ENCODE peak calls at places on chromosomes 5 and 9, in four cellular contexts. T, L, Q and B are unnamed samples.

GRCh38 chr9:113909421-113909820 is 33.3 kb downstream of the ZNF618 start:
- DNase-seq in Q (no peak), L (no peak), T (no peak), B (no peak)

GRCh38 chr9:32577316-32577715 is 4.4 kb upstream of the NDUFB6 start:
- DNase-seq in T (no peak), L (no peak), Q (no peak), B (no peak)

GRCh38 chr9:133351908-133352634 is 4.1 kb downstream of the RPL7A start:
- DNase-seq in Q (peak), L (no peak), T (peak), B (no peak)

GRCh38 chr5:138989720-138990119 is 114.6 kb upstream of the LRRTM2 start:
- DNase-seq in T (no peak), Q (no peak), L (no peak), B (no peak)

GRCh38 chr5:34016750-34017149 is 8.9 kb upstream of the AMACR start:
- DNase-seq in Q (no peak), L (no peak), T (no peak), B (no peak)

GRCh38 chr5:88829053-88829452 is 53.9 kb downstream of the MEF2C start:
- DNase-seq in T (no peak), L (no peak), Q (no peak), B (peak)

GRCh38 chr9:38680827-38681226 is 39.1 kb downstream of the FAM240B start:
- DNase-seq in Q (no peak), T (no peak), L (no peak), B (no peak)

GRCh38 chr5:172452398-172453205 is 1.7 kb downstream of the SH3PXD2B start:
- DNase-seq in L (no peak), T (no peak), Q (peak), B (no peak)

GRCh38 chr9:37486616-37487544 is 1.1 kb downstream of the POLR1E start:
- DNase-seq in L (no peak), T (no peak), Q (peak), B (no peak)

GRCh38 chr9:87662808-87663528 is 63.0 kb upstream of the CTSL start:
- DNase-seq in T (peak), L (no peak), Q (peak), B (peak)

GRCh38 chr9:81414836-81415235 is 274.5 kb downstream of the TLE1 start:
- DNase-seq in Q (no peak), T (no peak), L (no peak), B (no peak)

GRCh38 chr9:71681708-71682268 is 86.5 kb downstream of the CEMIP2 start:
- DNase-seq in L (no peak), T (peak), Q (no peak), B (no peak)

GRCh38 chr5:173308226-173308625 is 20.0 kb downstream of the STC2 start:
- DNase-seq in Q (no peak), L (no peak), T (no peak), B (no peak)

GRCh38 chr9:101718176-101718575 is 20.3 kb downstream of the GRIN3A start:
- DNase-seq in T (no peak), L (no peak), Q (no peak), B (no peak)

GRCh38 chr5:164358531-164359259 is 853.3 kb downstream of the MAT2B start:
- DNase-seq in Q (no peak), L (no peak), T (no peak), B (no peak)

GRCh38 chr9:129344623-129345495 is 166.8 kb upstream of the IER5L start:
- DNase-seq in T (no peak), Q (no peak), L (no peak), B (peak)

GRCh38 chr5:107389769-107390168 is 281.0 kb downstream of the EFNA5 start:
- DNase-seq in L (peak), Q (no peak), T (no peak), B (peak)

GRCh38 chr9:83106772-83107171 is 43.8 kb upstream of the RASEF start:
- DNase-seq in T (no peak), Q (no peak), L (no peak), B (no peak)

GRCh38 chr5:123207321-123207645 is 118.2 kb downstream of the PRDM6 start:
- DNase-seq in L (no peak), Q (no peak), T (no peak), B (no peak)

GRCh38 chr9:91186311-91187101 is 175.2 kb downstream of the AUH start:
- DNase-seq in L (no peak), Q (no peak), T (no peak), B (no peak)

GRCh38 chr9:96137666-96138429 is 164.1 kb downstream of the HSD17B3 start:
- DNase-seq in T (no peak), Q (no peak), L (no peak), B (no peak)
- TF ChIP-seq REST in T (no peak), Q (no peak), L (no peak), B (no peak)

GRCh38 chr5:57171818-57172465 is 1.9 kb upstream of the GPBP1 start:
- DNase-seq in Q (no peak), T (no peak), L (no peak), B (no peak)

GRCh38 chr5:57173318-57174127 is at the start of gene GPBP1:
- DNase-seq in Q (peak), T (peak), L (peak), B (peak)

GRCh38 chr5:57173026-57173317 is 887 bp upstream of the GPBP1 start:
- DNase-seq in Q (no peak), T (no peak), L (no peak), B (no peak)

GRCh38 chr5:57174128-57174849 is 430 bp downstream of the GPBP1 start:
- DNase-seq in T (no peak), L (no peak), Q (no peak), B (no peak)

GRCh38 chr5:57172466-57172961 is 1.3 kb upstream of the GPBP1 start:
- DNase-seq in Q (peak), T (no peak), L (no peak), B (no peak)
- H3K27ac ChIP-seq in Q (peak), T (peak), L (peak), B (peak)

GRCh38 chr5:102536323-102536928 is 37.6 kb upstream of the SLCO6A1 start:
- DNase-seq in L (no peak), T (no peak), Q (peak), B (no peak)
- TF ChIP-seq CTCF in L (peak), T (peak), Q (peak), B (no peak)

GRCh38 chr9:92669527-92669889 is 423 bp downstream of the IPPK start:
- DNase-seq in L (no peak), Q (peak), T (peak), B (peak)

GRCh38 chr9:92666912-92667532 is 2.9 kb downstream of the IPPK start:
- DNase-seq in L (no peak), Q (no peak), T (no peak), B (no peak)

GRCh38 chr9:92671323-92671722 is 1.4 kb upstream of the IPPK start:
- DNase-seq in L (no peak), T (peak), Q (no peak), B (no peak)

GRCh38 chr9:92668746-92669526 is 995 bp downstream of the IPPK start:
- DNase-seq in T (peak), Q (peak), L (no peak), B (no peak)

GRCh38 chr9:92669890-92670708 is at the start of gene IPPK:
- DNase-seq in L (peak), T (peak), Q (peak), B (peak)
- TF ChIP-seq REST in L (peak), T (peak), Q (peak), B (no peak)

DNA sequence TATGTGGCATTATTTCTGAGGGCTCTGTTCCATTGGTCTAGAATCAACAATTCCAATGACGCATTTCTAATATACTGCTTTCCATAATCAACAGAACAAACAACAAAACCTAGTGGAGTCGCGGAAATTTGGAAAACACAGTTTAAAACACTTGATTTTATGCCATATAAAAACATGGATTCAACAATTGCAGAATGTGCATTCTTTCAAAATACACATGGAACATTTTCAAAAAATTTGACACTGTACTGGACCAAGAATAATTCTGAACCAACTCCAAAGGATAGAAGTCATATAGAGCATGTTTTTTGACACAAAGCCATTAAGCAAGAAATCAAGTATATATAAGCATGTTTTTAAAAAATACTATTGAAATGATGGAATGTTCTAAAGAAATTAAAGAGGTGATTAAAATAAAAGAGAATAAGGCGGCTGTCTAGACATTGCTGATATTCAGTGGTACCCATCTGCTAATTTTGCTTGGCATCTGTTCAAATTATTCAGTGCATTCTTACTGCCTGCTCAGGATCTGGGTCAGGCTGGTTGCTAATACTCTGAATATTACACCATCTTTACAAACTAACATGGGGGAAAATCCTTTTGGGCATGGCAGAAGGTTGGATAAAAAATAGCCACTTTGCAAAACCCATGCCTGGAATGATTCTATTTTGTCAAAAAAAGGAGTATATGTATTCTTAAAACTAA is 221.3 kb downstream of the NPR3 start:
- DNase-seq in T (no peak), L (no peak), Q (no peak), B (no peak)
- H3K27ac ChIP-seq in T (no peak), L (no peak), Q (no peak), B (no peak)

DNA sequence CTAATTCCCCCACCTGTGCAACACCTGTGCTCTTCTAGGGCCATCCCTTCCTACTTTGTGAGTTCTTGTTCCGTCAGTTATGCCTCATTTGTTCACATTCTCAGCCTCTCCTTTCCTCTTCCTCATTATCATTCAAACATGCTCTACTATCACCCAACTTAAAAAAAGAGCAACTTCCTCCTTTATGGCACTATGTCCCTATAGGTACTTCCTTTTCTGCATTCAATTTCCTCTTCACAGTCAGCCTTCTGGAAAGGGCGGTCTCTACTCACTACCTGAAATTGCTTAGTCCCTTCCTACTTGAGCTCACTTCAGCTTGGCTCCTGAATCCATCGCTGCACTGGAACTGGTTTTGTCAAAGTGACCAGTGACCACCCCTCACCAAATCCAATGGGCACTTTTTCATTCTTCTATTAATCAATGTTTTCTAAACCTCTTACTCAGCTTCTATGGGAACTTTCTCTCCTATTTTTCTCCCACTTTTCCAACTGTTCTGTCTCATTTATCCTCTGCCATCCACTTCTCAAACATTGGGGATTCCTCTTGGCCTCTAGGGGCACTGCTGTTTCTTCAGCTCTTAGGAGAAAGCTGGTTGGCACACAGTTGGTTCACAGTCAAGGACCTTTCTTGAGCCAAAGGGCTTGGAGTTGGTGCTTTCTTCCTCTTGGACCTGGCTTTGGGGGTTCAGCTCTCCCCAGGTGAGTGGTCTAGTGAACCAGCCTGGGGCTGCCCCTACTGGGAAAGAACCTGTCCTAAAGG is 112.0 kb upstream of the LHFPL2 start:
- DNase-seq in T (no peak), L (no peak), Q (no peak), B (peak)
- TF ChIP-seq CTCF in T (no peak), L (peak), Q (peak), B (no peak)

GRCh38 chr5:63217422-63217821 is 638.8 kb downstream of the LRRC70 start:
- DNase-seq in Q (no peak), T (no peak), L (no peak), B (no peak)
- TF ChIP-seq REST in Q (no peak), T (no peak), L (no peak), B (no peak)

DNA sequence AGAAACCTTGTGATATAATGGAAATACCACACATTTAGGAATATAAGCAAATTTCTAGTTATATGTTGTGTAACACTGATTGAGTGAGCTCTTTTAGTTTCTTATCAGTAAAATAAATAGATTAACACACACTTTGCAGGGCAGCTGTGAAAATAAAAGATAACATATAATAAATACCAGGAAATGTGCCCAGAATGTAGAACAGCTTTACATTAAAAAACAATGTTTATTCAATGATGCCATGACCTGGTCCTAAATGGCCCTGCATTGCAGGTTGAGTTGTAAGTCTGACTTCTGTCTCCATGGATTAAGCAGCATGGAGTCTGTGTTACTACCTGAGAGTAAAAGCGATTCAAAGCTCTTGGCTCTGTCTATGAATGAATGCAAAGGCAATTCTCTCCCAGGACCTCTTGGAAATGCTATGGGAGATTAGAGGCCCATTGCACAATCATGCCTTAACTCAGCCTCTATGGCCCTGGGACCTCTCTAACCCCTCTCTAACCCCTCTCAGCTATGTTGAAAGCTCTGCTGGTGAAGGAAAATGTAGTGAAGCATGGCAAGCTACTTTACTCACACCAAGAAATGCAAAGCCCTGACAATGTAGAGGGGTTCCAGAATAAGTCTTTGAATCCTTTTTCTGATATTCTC is 296.0 kb upstream of the ACTBL2 start:
- DNase-seq in L (no peak), T (no peak), Q (no peak), B (no peak)
- H3K27ac ChIP-seq in L (peak), T (peak), Q (peak), B (no peak)